ENCODE peak calls at places on chromosome 6, in six cellular contexts. D, X, F, A, O and S are unnamed samples.

GRCh38 chr6:134480593-134480992 is 162.7 kb upstream of the SGK1 start:
- DNase-seq in D (no peak), X (no peak), F (no peak), A (no peak), O (no peak), S (no peak)

GRCh38 chr6:11636121-11636520 is 98.6 kb downstream of the TMEM170B start:
- DNase-seq in D (no peak), X (no peak), F (no peak), A (no peak), O (no peak), S (no peak)

GRCh38 chr6:73738367-73739028 is 42.5 kb downstream of the CD109 start:
- DNase-seq in D (no peak), X (no peak), F (no peak), A (no peak), O (no peak), S (no peak)

GRCh38 chr6:93790976-93791375 is 371.6 kb upstream of the EPHA7 start:
- DNase-seq in D (no peak), X (no peak), F (no peak), A (no peak), O (no peak), S (no peak)

GRCh38 chr6:26211963-26212362 is 124.7 kb downstream of the HFE start:
- DNase-seq in D (no peak), X (peak; percentile 60), F (no peak), A (no peak), O (no peak), S (no peak)

GRCh38 chr6:6875818-6876470 is 231.8 kb upstream of the RREB1 start:
- DNase-seq in D (no peak), X (no peak), F (no peak), A (no peak), O (peak; percentile 86), S (peak; percentile 71)

GRCh38 chr6:155248021-155249001 is 15.5 kb upstream of the CLDN20 start:
- DNase-seq in D (peak; percentile 24), X (no peak), F (peak; percentile 41), A (no peak), O (peak; percentile 16), S (peak; percentile 26)

GRCh38 chr6:150343434-150343833 is 25.4 kb upstream of the IYD start:
- DNase-seq in D (no peak), X (no peak), F (no peak), A (no peak), O (no peak), S (no peak)

GRCh38 chr6:79646006-79646405 is 14.9 kb downstream of the SH3BGRL2 start:
- DNase-seq in D (no peak), X (peak; percentile 77), F (no peak), A (no peak), O (no peak), S (no peak)

GRCh38 chr6:158047563-158048323 is 66.1 kb downstream of the SYNJ2 start:
- DNase-seq in D (no peak), X (no peak), F (no peak), A (no peak), O (no peak), S (no peak)

GRCh38 chr6:110761371-110761770 is 53.9 kb downstream of the CDK19 start:
- DNase-seq in D (no peak), X (peak; percentile 61), F (no peak), A (no peak), O (no peak), S (no peak)

GRCh38 chr6:89999995-90000825 is 105.9 kb downstream of the GJA10 start:
- DNase-seq in D (no peak), X (no peak), F (no peak), A (no peak), O (no peak), S (no peak)

GRCh38 chr6:105320766-105321165 is 82.1 kb downstream of the PREP start:
- DNase-seq in D (no peak), X (no peak), F (peak; percentile 52), A (no peak), O (no peak), S (no peak)

GRCh38 chr6:47603995-47604394 is 94.4 kb upstream of the ADGRF4 start:
- DNase-seq in D (no peak), X (no peak), F (peak; percentile 12), A (no peak), O (no peak), S (no peak)

GRCh38 chr6:92196320-92196719 is 1223.0 kb downstream of the EPHA7 start:
- DNase-seq in D (no peak), X (no peak), F (no peak), A (no peak), O (no peak), S (no peak)